ENCODE peak calls at places on chromosomes 1 and 21, in four cellular contexts. One of them, this sample, is unnamed.

GRCh38 chr1:179087665-179088064 is 5.8 kb downstream of the TOR3A start:
- DNase-seq in RWPE1: no peak
- DNase-seq in hypothalamus: no peak
- DNase-seq in ecto neural progenitor cell: peak
- DNase-seq in this sample: no peak

GRCh38 chr1:204569478-204569877 is 53.3 kb downstream of the MDM4 start:
- DNase-seq in RWPE1: no peak
- DNase-seq in hypothalamus: no peak
- DNase-seq in ecto neural progenitor cell: no peak
- DNase-seq in this sample: no peak

GRCh38 chr1:167427843-167428242 is 90.5 kb downstream of the CD247 start:
- DNase-seq in RWPE1: no peak
- DNase-seq in hypothalamus: no peak
- DNase-seq in ecto neural progenitor cell: no peak
- DNase-seq in this sample: no peak

GRCh38 chr1:206816390-206817287 is 44.3 kb upstream of the IL10 start:
- DNase-seq in RWPE1: no peak
- DNase-seq in hypothalamus: no peak
- DNase-seq in ecto neural progenitor cell: no peak
- DNase-seq in this sample: no peak

GRCh38 chr1:59418361-59418760 is 121.5 kb downstream of the FGGY start:
- DNase-seq in RWPE1: no peak
- DNase-seq in hypothalamus: no peak
- DNase-seq in ecto neural progenitor cell: no peak
- DNase-seq in this sample: no peak

GRCh38 chr1:213122514-213122929 is 71.5 kb downstream of the RPS6KC1 start:
- DNase-seq in RWPE1: no peak
- DNase-seq in hypothalamus: no peak
- DNase-seq in ecto neural progenitor cell: no peak
- DNase-seq in this sample: peak

GRCh38 chr1:237542525-237543418 is 347.9 kb downstream of the ZP4 start:
- DNase-seq in RWPE1: no peak
- DNase-seq in hypothalamus: no peak
- DNase-seq in ecto neural progenitor cell: no peak
- DNase-seq in this sample: peak

GRCh38 chr1:239550178-239550577 is 163.8 kb downstream of the CHRM3 start:
- DNase-seq in RWPE1: peak
- DNase-seq in hypothalamus: no peak
- DNase-seq in ecto neural progenitor cell: no peak
- DNase-seq in this sample: peak

GRCh38 chr1:209318302-209319056 is 265.0 kb upstream of the CAMK1G start:
- DNase-seq in RWPE1: peak
- DNase-seq in hypothalamus: no peak
- DNase-seq in ecto neural progenitor cell: no peak
- DNase-seq in this sample: peak

GRCh38 chr1:227947678-227948492 is at the start of gene WNT9A:
- DNase-seq in RWPE1: peak
- DNase-seq in hypothalamus: no peak
- DNase-seq in ecto neural progenitor cell: peak
- DNase-seq in this sample: peak

GRCh38 chr1:64137569-64137936 is 65.9 kb upstream of the UBE2U start:
- DNase-seq in RWPE1: no peak
- DNase-seq in hypothalamus: no peak
- DNase-seq in ecto neural progenitor cell: no peak
- DNase-seq in this sample: no peak

GRCh38 chr1:175192111-175192629 is 406 bp downstream of the KIAA0040 start:
- DNase-seq in RWPE1: no peak
- DNase-seq in hypothalamus: no peak
- DNase-seq in ecto neural progenitor cell: peak
- DNase-seq in this sample: peak

GRCh38 chr1:3475839-3476573 is 21.5 kb downstream of the ARHGEF16 start:
- DNase-seq in RWPE1: no peak
- DNase-seq in hypothalamus: no peak
- DNase-seq in ecto neural progenitor cell: no peak
- DNase-seq in this sample: no peak

GRCh38 chr1:6386371-6386949 is 7.1 kb downstream of the ACOT7 start:
- DNase-seq in RWPE1: peak
- DNase-seq in hypothalamus: no peak
- DNase-seq in ecto neural progenitor cell: no peak
- DNase-seq in this sample: peak

GRCh38 chr1:244700808-244701207 is 47.9 kb downstream of the DESI2 start:
- DNase-seq in RWPE1: no peak
- DNase-seq in hypothalamus: no peak
- DNase-seq in ecto neural progenitor cell: no peak
- DNase-seq in this sample: no peak

GRCh38 chr1:92961896-92962752 is 862 bp upstream of the DIPK1A start:
- DNase-seq in RWPE1: peak
- DNase-seq in hypothalamus: no peak
- DNase-seq in ecto neural progenitor cell: no peak
- DNase-seq in this sample: peak

GRCh38 chr1:193368302-193368701 is 181.9 kb upstream of the B3GALT2 start:
- DNase-seq in RWPE1: no peak
- DNase-seq in hypothalamus: no peak
- DNase-seq in ecto neural progenitor cell: no peak
- DNase-seq in this sample: no peak

GRCh38 chr1:160997323-160998038 is 23.5 kb downstream of the F11R start:
- DNase-seq in RWPE1: peak
- DNase-seq in hypothalamus: no peak
- DNase-seq in ecto neural progenitor cell: peak
- DNase-seq in this sample: peak

GRCh38 chr1:90959352-90960206 is 62.3 kb downstream of the ZNF644 start:
- DNase-seq in RWPE1: peak
- DNase-seq in hypothalamus: no peak
- DNase-seq in ecto neural progenitor cell: no peak
- DNase-seq in this sample: peak

GRCh38 chr1:226051356-226051755 is 11.2 kb upstream of the H3-3A start:
- DNase-seq in RWPE1: peak
- DNase-seq in hypothalamus: no peak
- DNase-seq in ecto neural progenitor cell: no peak
- DNase-seq in this sample: peak

GRCh38 chr1:26993237-26994019 is at the start of gene TRNP1:
- DNase-seq in RWPE1: peak
- DNase-seq in hypothalamus: no peak
- DNase-seq in ecto neural progenitor cell: peak
- DNase-seq in this sample: peak

GRCh38 chr1:93349231-93350135 is 3.8 kb downstream of the DR1 start:
- DNase-seq in RWPE1: no peak
- DNase-seq in hypothalamus: no peak
- DNase-seq in ecto neural progenitor cell: no peak
- DNase-seq in this sample: peak

GRCh38 chr1:54742262-54742661 is 22.1 kb downstream of the PARS2 start:
- DNase-seq in RWPE1: no peak
- DNase-seq in hypothalamus: no peak
- DNase-seq in ecto neural progenitor cell: no peak
- DNase-seq in this sample: no peak

GRCh38 chr1:150311762-150312161 is 9.6 kb upstream of the PRPF3 start:
- DNase-seq in RWPE1: no peak
- DNase-seq in hypothalamus: no peak
- DNase-seq in ecto neural progenitor cell: no peak
- DNase-seq in this sample: no peak

GRCh38 chr1:212607924-212608208 is 695 bp upstream of the ATF3 start:
- DNase-seq in RWPE1: no peak
- DNase-seq in hypothalamus: no peak
- DNase-seq in ecto neural progenitor cell: no peak
- DNase-seq in this sample: no peak

GRCh38 chr1:2132222-2133038 is 62.1 kb downstream of the FAAP20 start:
- DNase-seq in RWPE1: peak
- DNase-seq in hypothalamus: no peak
- DNase-seq in ecto neural progenitor cell: peak
- DNase-seq in this sample: peak

GRCh38 chr1:203287109-203287893 is 18.0 kb upstream of the BTG2 start:
- DNase-seq in RWPE1: no peak
- DNase-seq in hypothalamus: no peak
- DNase-seq in ecto neural progenitor cell: no peak
- DNase-seq in this sample: no peak

GRCh38 chr1:100927276-100927675 is 31.4 kb downstream of the SLC30A7 start:
- DNase-seq in RWPE1: no peak
- DNase-seq in hypothalamus: no peak
- DNase-seq in ecto neural progenitor cell: no peak
- DNase-seq in this sample: no peak

GRCh38 chr1:211355873-211356272 is 29.2 kb downstream of the TRAF5 start:
- DNase-seq in RWPE1: no peak
- DNase-seq in hypothalamus: no peak
- DNase-seq in ecto neural progenitor cell: no peak
- DNase-seq in this sample: no peak

GRCh38 chr1:207025144-207025880 is 7.2 kb downstream of the C1orf116 start:
- DNase-seq in RWPE1: no peak
- DNase-seq in hypothalamus: no peak
- DNase-seq in ecto neural progenitor cell: no peak
- DNase-seq in this sample: no peak

GRCh38 chr21:44455524-44456206 is 355 bp downstream of the LRRC3 start:
- DNase-seq in RWPE1: peak
- DNase-seq in hypothalamus: no peak
- DNase-seq in ecto neural progenitor cell: peak
- DNase-seq in this sample: no peak

GRCh38 chr1:56424744-56425493 is 154.4 kb downstream of the PLPP3 start:
- DNase-seq in RWPE1: peak
- DNase-seq in hypothalamus: no peak
- DNase-seq in ecto neural progenitor cell: peak
- DNase-seq in this sample: peak

GRCh38 chr1:54275349-54275748 is 75.4 kb downstream of the MRPL37 start:
- DNase-seq in RWPE1: no peak
- DNase-seq in hypothalamus: no peak
- DNase-seq in ecto neural progenitor cell: no peak
- DNase-seq in this sample: peak

GRCh38 chr1:168261390-168261789 is 19.3 kb upstream of the TBX19 start:
- DNase-seq in RWPE1: peak
- DNase-seq in hypothalamus: no peak
- DNase-seq in ecto neural progenitor cell: no peak
- DNase-seq in this sample: peak

GRCh38 chr1:165376041-165376810 is 19.7 kb upstream of the LMX1A start:
- DNase-seq in RWPE1: peak
- DNase-seq in hypothalamus: no peak
- DNase-seq in ecto neural progenitor cell: peak
- DNase-seq in this sample: peak

GRCh38 chr1:41255978-41256377 is 13.9 kb upstream of the SCMH1 start:
- DNase-seq in RWPE1: no peak
- DNase-seq in hypothalamus: no peak
- DNase-seq in ecto neural progenitor cell: no peak
- DNase-seq in this sample: peak